ENCODE peak calls at places on chromosomes 13 and 19, in six cellular contexts. G is mesenchymal stem cell; S is effector memory CD4-positive, alpha-beta T cell; B is tibial nerve; M is CD4-positive, CD25-positive, alpha-beta regulatory T cell; N is BE2C. F is an unnamed sample. For H3K27me3, the result is how much of the 10 kb centered on the place peaks cover.

GRCh38 chr13:114258589-114258988 is 22.8 kb upstream of the UPF3A start:
- DNase-seq in G (no peak), S (no peak), N (no peak), M (no peak), B (no peak), F (no peak)

GRCh38 chr19:41928754-41929535 is 696 bp upstream of the ERFL start:
- DNase-seq in M (no peak), S (no peak), B (no peak), N (no peak), G (no peak), F (no peak)

GRCh38 chr19:51514866-51515481 is 13.4 kb upstream of the SIGLEC12 start:
- DNase-seq in G (peak), N (no peak), S (no peak), B (no peak), M (no peak), F (no peak)

GRCh38 chr13:33633701-33634525 is 184.0 kb upstream of the RFC3 start:
- DNase-seq in M (no peak), B (no peak), S (no peak), G (peak), N (no peak), F (no peak)

GRCh38 chr19:44662686-44663085 is 8.6 kb upstream of the CEACAM19 start:
- DNase-seq in S (no peak), G (peak), B (no peak), M (no peak), N (no peak), F (no peak)

GRCh38 chr13:95644611-95645052 is at the start of gene DZIP1:
- DNase-seq in S (no peak), N (peak), G (peak), B (peak), M (no peak), F (no peak)

GRCh38 chr19:18329035-18329376 is 6.1 kb upstream of the LSM4 start:
- DNase-seq in M (no peak), B (no peak), G (no peak), S (no peak), N (no peak), F (no peak)

GRCh38 chr13:102440259-102440936 is 38.5 kb upstream of the FGF14 start:
- DNase-seq in S (no peak), N (peak), G (no peak), B (no peak), M (no peak), F (no peak)

GRCh38 chr19:39479916-39480315 is 722 bp upstream of the TIMM50 start:
- DNase-seq in M (no peak), N (no peak), S (no peak), B (no peak), G (no peak), F (no peak)

GRCh38 chr13:51958217-51958547 is 53.1 kb downstream of the ATP7B start:
- DNase-seq in B (no peak), G (no peak), M (no peak), N (no peak), S (no peak), F (no peak)

GRCh38 chr19:8663920-8664670 is 33.7 kb downstream of the NFILZ start:
- DNase-seq in G (no peak), S (peak), M (no peak), B (no peak), N (no peak), F (peak)

GRCh38 chr19:44202470-44202869 is 9.9 kb upstream of the ZNF227 start:
- DNase-seq in S (no peak), M (no peak), G (no peak), N (no peak), B (no peak), F (no peak)

GRCh38 chr19:45075215-45076028 is 856 bp downstream of the ZNF296 start:
- DNase-seq in N (no peak), G (no peak), B (no peak), S (no peak), M (peak), F (peak)

GRCh38 chr19:45517238-45517637 is 10.0 kb downstream of the VASP start:
- DNase-seq in M (no peak), G (no peak), B (no peak), N (no peak), S (no peak), F (no peak)

GRCh38 chr19:50861025-50861424 is 6.3 kb downstream of the KLK3 start:
- DNase-seq in S (no peak), B (no peak), M (no peak), N (no peak), G (no peak), F (no peak)

GRCh38 chr19:15456441-15456840 is 6.7 kb upstream of the WIZ start:
- DNase-seq in B (no peak), G (no peak), S (no peak), N (no peak), M (no peak), F (no peak)

GRCh38 chr13:30569901-30570576 is 47.7 kb upstream of the USPL1 start:
- DNase-seq in G (peak), N (peak), S (no peak), M (no peak), B (no peak), F (no peak)

GRCh38 chr13:102721800-102722231 is 27.0 kb upstream of the METTL21C start:
- DNase-seq in N (no peak), B (no peak), S (no peak), M (no peak), G (no peak), F (no peak)

GRCh38 chr19:38946229-38947010 is 15.7 kb downstream of the MRPS12 start:
- DNase-seq in B (no peak), G (no peak), M (no peak), N (no peak), S (no peak), F (no peak)

GRCh38 chr13:39957868-39958676 is 302.6 kb downstream of the COG6 start:
- DNase-seq in M (no peak), B (no peak), N (no peak), G (no peak), S (no peak), F (no peak)

GRCh38 chr13:38494445-38494844 is 144.8 kb downstream of the UFM1 start:
- DNase-seq in S (no peak), N (no peak), B (no peak), M (no peak), G (no peak), F (no peak)

GRCh38 chr13:40101708-40102359 is 446.4 kb downstream of the COG6 start:
- DNase-seq in B (no peak), N (no peak), G (no peak), M (no peak), S (no peak), F (no peak)

DNA sequence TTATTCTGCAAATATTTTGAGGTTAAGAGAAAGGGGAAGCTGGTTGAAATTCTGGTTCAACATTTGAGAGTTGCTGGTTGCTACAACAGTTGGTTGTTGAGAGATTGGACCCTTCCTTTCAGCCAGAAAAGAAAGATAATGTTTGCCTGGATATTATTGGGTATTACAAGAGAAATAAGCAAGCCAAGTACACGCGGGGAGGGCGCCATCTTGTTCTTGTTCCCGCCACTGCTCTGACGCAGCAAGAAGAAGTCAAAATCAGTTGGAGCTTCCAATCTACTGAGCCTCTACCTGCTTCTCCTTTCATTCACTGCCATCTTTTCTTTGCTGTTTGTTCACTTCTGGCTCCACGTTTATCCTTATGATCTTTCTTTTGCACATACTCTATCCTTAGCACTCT is 18.4 kb downstream of the BSPH1 start:
- DNase-seq in N (no peak), M (no peak), B (no peak), S (no peak), G (no peak), F (no peak)
- H3K27me3 ChIP-seq in N (under half), M (under half), B (under half), S (under half), G (under half), F (under half)

DNA sequence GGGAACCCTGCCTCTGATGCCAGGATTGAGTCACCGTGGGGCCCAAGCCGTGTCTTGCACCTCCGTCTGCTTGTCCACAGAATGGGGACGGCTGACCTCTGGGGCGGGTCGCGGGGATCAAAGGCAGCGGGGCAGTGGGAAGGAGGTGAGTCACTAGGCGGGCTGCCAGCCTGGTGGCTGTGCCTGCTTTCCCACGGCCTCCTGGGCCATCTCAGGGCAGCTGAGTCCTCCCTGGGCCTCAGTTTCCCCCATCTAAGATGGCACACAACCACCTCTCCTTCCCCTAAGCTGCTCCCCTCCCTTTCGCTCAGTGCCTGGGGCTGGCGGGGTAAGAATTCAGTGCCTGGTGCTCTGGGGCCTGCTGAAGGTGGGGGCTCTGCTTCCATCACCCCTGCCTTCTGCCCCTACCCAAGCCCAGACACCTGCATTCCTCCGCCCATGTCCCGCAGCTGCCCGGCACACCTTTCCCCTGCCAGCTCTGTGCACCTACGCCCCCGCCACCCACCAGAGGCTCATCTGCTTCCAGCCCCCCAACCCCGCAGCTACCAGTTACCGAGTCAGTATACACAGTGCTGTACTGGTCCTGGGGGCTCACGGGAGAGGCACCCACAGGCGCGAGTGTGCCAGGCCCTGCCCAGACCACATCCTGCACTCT is 3.5 kb downstream of the MKNK2 start:
- DNase-seq in N (no peak), G (peak), S (peak), M (no peak), B (no peak), F (peak)
- H3K4me3 ChIP-seq in N (no peak), G (no peak), S (no peak), M (peak), B (no peak), F (peak)

GRCh38 chr19:54310543-54310942 is 2.4 kb downstream of the LILRA5 start:
- DNase-seq in G (no peak), S (no peak), M (no peak), B (no peak), N (no peak), F (no peak)
- H3K27me3 ChIP-seq in G (under half), S (under half), M (under half), B (under half), N (under half), F (under half)

GRCh38 chr19:58351996-58352755 is 1.1 kb downstream of the A1BG start:
- DNase-seq in B (no peak), M (no peak), G (no peak), N (no peak), S (no peak), F (no peak)
- H3K4me3 ChIP-seq in B (no peak), M (no peak), G (no peak), N (no peak), S (no peak), F (no peak)

GRCh38 chr13:99955747-99956472 is 15.7 kb downstream of the ZIC5 start:
- DNase-seq in M (no peak), G (no peak), N (no peak), S (no peak), B (no peak), F (no peak)
- H3K27me3 ChIP-seq in M (under half), G (under half), N (half or more), S (half or more), B (under half), F (half or more)

GRCh38 chr13:49828452-49828851 is 36.0 kb upstream of the KPNA3 start:
- DNase-seq in N (no peak), M (no peak), B (no peak), G (no peak), S (no peak), F (no peak)

GRCh38 chr13:49830721-49831120 is 38.2 kb upstream of the KPNA3 start:
- DNase-seq in B (no peak), G (no peak), S (no peak), N (no peak), M (no peak), F (no peak)

GRCh38 chr13:49829715-49830114 is 37.2 kb upstream of the KPNA3 start:
- DNase-seq in S (no peak), M (no peak), G (no peak), N (no peak), B (no peak), F (no peak)

DNA sequence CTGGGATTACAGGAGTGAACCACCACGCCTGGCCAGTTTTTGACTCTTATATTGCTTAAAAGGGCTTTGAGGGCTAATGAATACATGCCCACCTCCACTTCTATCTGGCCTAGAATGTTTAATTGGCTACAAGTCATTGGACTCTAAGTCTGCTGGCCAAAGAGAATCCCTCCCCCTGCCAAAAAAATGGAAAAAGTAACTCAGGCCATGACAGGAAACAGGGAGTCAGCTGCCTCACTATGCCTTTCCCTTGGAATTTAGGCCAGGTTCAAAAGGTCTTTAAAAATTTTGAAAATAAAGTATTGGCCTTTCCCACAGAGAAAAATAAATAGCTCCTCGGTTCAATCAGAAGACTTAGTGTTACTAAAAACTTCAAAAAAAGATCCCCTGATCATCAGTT is 34.9 kb upstream of the KPNA3 start:
- DNase-seq in N (no peak), B (no peak), M (no peak), S (no peak), G (no peak), F (no peak)
- H3K4me3 ChIP-seq in N (no peak), B (no peak), M (no peak), S (no peak), G (no peak), F (no peak)

GRCh38 chr19:1290699-1291651 is 5.3 kb downstream of the EFNA2 start:
- DNase-seq in S (no peak), N (no peak), M (no peak), B (no peak), G (no peak), F (no peak)

GRCh38 chr19:1290245-1290698 is 4.6 kb downstream of the EFNA2 start:
- DNase-seq in S (no peak), N (no peak), M (no peak), G (no peak), B (no peak), F (no peak)

GRCh38 chr19:1288528-1289394 is 3.1 kb downstream of the EFNA2 start:
- DNase-seq in M (no peak), N (no peak), G (no peak), S (no peak), B (no peak), F (no peak)

GRCh38 chr19:1287622-1288527 is 2.2 kb downstream of the EFNA2 start:
- DNase-seq in N (no peak), B (no peak), G (no peak), S (no peak), M (no peak), F (no peak)

DNA sequence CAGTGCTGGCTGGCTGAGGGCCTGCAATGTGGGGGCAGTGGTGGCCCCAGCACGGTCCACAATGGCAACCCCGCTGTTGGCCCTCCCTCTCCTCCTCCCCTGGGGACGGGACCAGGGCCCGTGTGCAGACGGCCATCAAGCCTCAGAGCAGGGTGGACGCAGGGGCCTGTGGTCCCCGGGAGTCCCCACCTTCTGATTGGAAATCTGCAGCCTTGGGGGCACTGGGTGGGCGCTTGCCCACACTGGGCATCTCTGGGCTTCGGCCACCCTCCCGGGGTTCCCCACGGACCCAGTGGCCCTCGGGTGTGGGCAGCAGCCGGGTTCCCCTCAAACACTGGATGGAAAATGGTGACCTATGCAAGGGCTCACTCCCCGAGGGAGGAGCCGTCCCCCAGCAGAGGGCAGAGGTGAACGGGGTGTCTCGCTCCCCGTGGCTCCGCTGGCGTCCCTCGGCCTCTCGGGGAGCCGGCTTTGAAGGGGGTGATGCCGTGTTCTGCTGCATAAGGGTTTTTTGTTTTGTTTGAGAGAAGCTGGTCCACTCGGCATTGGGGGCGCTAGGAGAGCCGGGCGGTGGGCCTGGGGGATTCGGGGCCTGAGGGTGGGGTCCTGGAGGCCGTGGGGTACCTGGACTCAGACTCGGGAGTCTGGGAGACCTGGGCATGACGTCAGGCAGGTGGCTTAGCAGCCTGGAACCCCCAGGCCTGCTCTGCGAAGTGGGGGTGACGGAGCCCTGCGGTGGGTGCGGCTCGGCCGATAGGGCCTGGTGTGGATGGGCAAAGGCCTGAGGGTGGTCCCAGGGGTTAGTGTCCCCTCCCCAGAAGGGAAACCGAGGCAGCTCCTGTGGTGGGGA is 3.9 kb downstream of the EFNA2 start:
- DNase-seq in N (no peak), S (no peak), G (no peak), M (no peak), B (no peak), F (no peak)
- H3K27me3 ChIP-seq in N (under half), S (half or more), G (half or more), M (under half), B (under half), F (under half)

F was measured in CD8-positive, alpha-beta memory T cell.